ENCODE peak calls at places on chromosome 22, in four cellular contexts. H is CD8-positive, alpha-beta memory T cell; L is dorsolateral prefrontal cortex; I is fibroblast of pulmonary artery. N is an unnamed sample.

GRCh38 chr22:46275455-46276129 is 7.8 kb downstream of the TTC38 start:
- DNase-seq in H (no peak), I (no peak), L (no peak), N (no peak)

GRCh38 chr22:22825213-22825593 is 62.4 kb upstream of the IGLL5 start:
- DNase-seq in L (no peak), I (no peak), H (no peak), N (no peak)

GRCh38 chr22:25750569-25751173 is 8.7 kb downstream of the MYO18B start:
- DNase-seq in L (no peak), I (no peak), H (no peak), N (no peak)

GRCh38 chr22:23068832-23069385 is 1.4 kb upstream of the GNAZ start:
- DNase-seq in L (no peak), I (no peak), H (no peak), N (no peak)

GRCh38 chr22:20000246-20001081 is 16.2 kb downstream of the ARVCF start:
- DNase-seq in L (no peak), H (no peak), I (no peak), N (no peak)

GRCh38 chr22:19201858-19202798 is 23.6 kb upstream of the SLC25A1 start:
- DNase-seq in L (no peak), H (no peak), I (no peak), N (no peak)

GRCh38 chr22:40237788-40238424 is 60.2 kb downstream of the TNRC6B start:
- DNase-seq in I (no peak), H (no peak), L (no peak), N (no peak)

GRCh38 chr22:19579880-19580279 is 55.7 kb upstream of the CLDN5 start:
- DNase-seq in I (no peak), L (no peak), H (no peak), N (peak; percentile 25)

GRCh38 chr22:37604875-37605274 is 3.8 kb upstream of the GGA1 start:
- DNase-seq in H (peak; percentile 54), I (no peak), L (no peak), N (no peak)

GRCh38 chr22:35509960-35510359 is 30.7 kb upstream of the RASD2 start:
- DNase-seq in I (no peak), H (no peak), L (no peak), N (no peak)

GRCh38 chr22:48199667-48200066 is 1437.2 kb downstream of the TBC1D22A start:
- DNase-seq in L (no peak), H (no peak), I (no peak), N (no peak)

GRCh38 chr22:42376721-42377177 is 55.5 kb downstream of the NFAM1 start:
- DNase-seq in I (peak; percentile 24), H (no peak), L (no peak), N (no peak)

GRCh38 chr22:35775339-35775738 is 57.7 kb downstream of the APOL5 start:
- DNase-seq in I (no peak), L (no peak), H (no peak), N (no peak)

GRCh38 chr22:46726066-46726985 is 11.7 kb downstream of the CERK start:
- DNase-seq in I (no peak), H (no peak), L (no peak), N (no peak)

GRCh38 chr22:42820075-42820763 is 36.9 kb downstream of the ARFGAP3 start:
- DNase-seq in L (no peak), I (peak; percentile 79), H (no peak), N (peak; percentile 82)

GRCh38 chr22:41001722-41002122 is 50.5 kb downstream of the RBX1 start:
- DNase-seq in I (peak; percentile 42), H (no peak), L (no peak), N (peak; percentile 63)

GRCh38 chr22:40008726-40009125 is 14.0 kb downstream of the FAM83F start:
- DNase-seq in H (no peak), I (no peak), L (no peak), N (peak; percentile 22)

GRCh38 chr22:19430890-19431541 is 517 bp downstream of the HIRA start:
- DNase-seq in I (peak; percentile 30), H (peak; percentile 18), L (peak; percentile 13), N (peak; percentile 7)

GRCh38 chr22:47292546-47293320 is 530.3 kb downstream of the TBC1D22A start:
- DNase-seq in L (no peak), H (no peak), I (peak; percentile 22), N (no peak)

GRCh38 chr22:22390989-22391388 is 117.6 kb downstream of the ZNF280B start:
- DNase-seq in H (no peak), I (no peak), L (no peak), N (no peak)

GRCh38 chr22:49754674-49755590 is 72.7 kb downstream of the BRD1 start:
- DNase-seq in I (no peak), L (no peak), H (no peak), N (no peak)

GRCh38 chr22:24697141-24697540 is 77.4 kb downstream of the PIWIL3 start:
- DNase-seq in H (no peak), I (no peak), L (no peak), N (no peak)

GRCh38 chr22:24695958-24696511 is 78.5 kb downstream of the PIWIL3 start:
- DNase-seq in I (peak; percentile 50), H (no peak), L (no peak), N (no peak)

GRCh38 chr22:24696551-24697001 is 77.9 kb downstream of the PIWIL3 start:
- DNase-seq in H (no peak), I (no peak), L (no peak), N (no peak)

GRCh38 chr22:24693359-24693758 is 81.2 kb downstream of the PIWIL3 start:
- DNase-seq in H (no peak), L (no peak), I (no peak), N (peak; percentile 21)

DNA sequence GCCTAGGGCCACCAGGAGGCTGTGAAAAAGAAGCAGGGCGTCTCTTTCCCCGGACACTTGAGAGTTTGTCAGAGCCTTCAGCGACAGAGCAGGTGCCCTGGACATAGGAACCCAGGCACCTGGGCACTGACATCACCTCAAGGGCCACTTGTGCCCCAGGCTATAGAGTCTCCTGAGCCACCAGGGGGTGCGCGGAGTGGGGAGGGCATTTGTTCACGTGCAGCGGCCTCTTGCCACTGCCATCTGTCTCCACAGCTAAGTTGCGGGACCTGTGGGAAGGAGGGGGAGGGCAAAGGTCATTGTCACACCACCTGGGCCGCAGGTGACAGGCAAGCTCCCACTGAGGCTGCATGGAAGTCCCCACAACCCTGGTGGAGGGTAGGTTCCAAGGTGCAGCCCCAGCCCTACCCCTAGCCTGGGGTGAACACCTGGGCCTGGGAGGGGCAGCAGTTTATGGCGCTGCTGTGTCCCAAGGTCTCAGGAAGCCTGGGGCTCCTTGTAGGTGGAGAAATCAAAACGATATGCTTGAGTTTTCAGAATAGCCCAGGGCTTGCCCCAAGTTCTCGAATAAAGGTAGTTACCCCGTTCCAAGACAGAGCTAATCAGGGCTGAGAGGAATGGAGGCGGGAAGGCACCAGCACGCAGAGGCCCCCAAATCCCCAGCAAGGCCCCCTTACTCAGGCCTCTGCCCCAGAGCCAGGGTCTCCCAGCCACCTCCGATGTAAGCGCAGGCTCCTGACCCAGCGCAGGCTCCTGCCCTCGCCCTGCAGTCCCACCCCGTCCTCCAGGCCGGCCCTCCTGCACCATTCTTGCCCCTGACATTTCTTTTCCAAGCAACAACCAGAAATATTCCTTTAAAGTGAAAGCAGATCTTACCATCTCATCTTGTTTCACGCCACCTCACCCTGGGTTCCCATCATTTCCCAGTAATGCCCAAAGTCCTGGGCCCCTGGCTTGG is 79.3 kb downstream of the PIWIL3 start:
- DNase-seq in H (no peak), L (no peak), I (no peak), N (no peak)
- H3K4me3 ChIP-seq in H (no peak overlapping the region), L (no peak overlapping the region), I (no peak overlapping the region), N (no peak overlapping the region)

GRCh38 chr22:26853495-26853894 is 196.1 kb downstream of the MIAT start:
- DNase-seq in L (no peak), I (no peak), H (no peak), N (no peak)
- H3K4me3 ChIP-seq in L (no peak overlapping the region), I (no peak overlapping the region), H (no peak overlapping the region), N (no peak overlapping the region)

DNA sequence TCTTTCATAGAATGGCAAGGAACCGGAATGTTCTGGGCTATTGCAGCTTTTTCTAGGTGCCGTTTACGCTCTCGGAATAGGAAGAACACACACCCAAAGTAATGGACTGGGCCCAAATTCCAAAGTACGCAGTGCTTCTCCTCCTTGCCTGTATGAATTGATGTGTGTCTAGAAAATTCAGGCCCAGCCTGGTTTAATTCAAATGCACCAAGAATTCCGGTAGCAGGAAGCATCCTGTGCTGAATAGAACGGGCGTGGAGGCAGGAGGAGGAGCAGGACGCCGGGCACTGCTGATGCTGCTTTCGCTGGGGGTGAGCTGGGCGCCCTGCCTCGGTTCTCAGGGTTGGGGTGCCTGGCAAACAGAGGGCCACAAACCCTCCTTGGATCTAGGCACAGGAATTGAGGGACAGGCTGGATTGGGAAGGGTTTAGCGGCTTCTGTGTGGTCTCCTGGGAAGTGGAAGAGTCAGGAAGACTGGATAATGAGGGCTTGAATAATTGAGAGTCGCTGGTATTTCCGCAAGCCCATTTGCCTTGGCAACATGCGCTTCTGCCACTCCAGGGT is 2.0 kb downstream of the PARVB start:
- DNase-seq in H (no peak), L (no peak), I (no peak), N (no peak)
- H3K4me3 ChIP-seq in H (no peak overlapping the region), L (no peak overlapping the region), I (no peak overlapping the region), N (no peak overlapping the region)

DNA sequence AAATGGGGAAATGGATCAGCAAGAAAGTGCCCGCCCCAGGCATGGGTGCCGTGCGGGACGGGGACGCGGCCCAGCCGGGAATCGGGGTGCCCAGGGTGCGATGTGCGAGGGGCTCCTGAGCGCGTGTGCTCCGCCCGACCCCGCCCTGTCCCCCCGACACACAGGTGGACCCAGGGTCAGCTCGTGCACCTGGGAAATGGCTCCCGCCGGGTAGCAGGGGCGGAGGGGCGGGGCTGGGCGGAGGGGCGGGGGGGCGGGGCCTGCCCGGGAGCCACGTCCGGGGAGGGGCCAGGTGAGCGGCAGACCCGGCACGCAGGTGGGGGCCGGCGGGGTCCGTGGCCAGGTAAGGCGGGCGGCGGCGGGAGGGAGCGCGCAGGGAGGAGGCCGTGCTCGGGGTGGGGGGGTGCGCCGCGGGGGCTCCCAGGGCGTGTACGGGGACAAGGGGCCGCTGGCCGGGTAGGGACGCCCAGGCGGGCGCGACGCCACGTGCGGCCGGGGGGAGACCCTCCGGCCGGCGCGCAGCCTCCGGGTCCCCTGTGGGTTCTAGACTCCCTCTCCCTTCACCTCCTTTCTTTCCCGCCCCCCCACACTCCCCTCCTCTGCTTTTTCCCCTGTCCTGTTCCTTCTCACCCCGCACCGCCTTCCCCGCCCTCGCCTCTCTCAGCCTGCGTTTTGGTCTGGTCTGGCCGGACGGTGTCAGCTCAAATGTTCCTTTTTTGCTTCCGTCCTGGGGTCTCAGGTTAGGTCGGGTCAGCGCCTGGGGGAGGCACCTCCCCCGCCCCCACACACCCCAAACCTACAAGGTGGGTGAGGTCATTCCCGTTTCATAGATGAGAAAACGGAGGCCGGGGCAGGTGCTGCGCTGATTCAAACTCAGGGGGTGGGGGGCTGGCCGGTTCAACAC is at the start of gene ARHGAP8:
- DNase-seq in L (no peak), I (no peak), H (peak; percentile 12), N (peak; percentile 43)
- H3K4me3 ChIP-seq in L (no peak within 1 kb of the TSS), I (no peak within 1 kb of the TSS), H (no peak within 1 kb of the TSS), N (peak within 1 kb of the TSS; percentile 89)